ENCODE peak calls at places on chromosomes 13 and 19, in seven cellular contexts. One of them, this sample, is unnamed.

GRCh38 chr19:1189419-1189818 is 15.4 kb upstream of the SBNO2 start:
- DNase-seq in neural progenitor cell: peak; percentile 2
- DNase-seq in esophagus squamous epithelium: no peak
- DNase-seq in lower lobe of right lung: no peak
- DNase-seq in PC-3: peak; percentile 37
- DNase-seq in left ventricle myocardium inferior: no peak
- DNase-seq in CD8-positive, alpha-beta T cell: peak; percentile 31
- DNase-seq in this sample: no peak

GRCh38 chr13:114164681-114165429 is 14.2 kb upstream of the CFAP97D2 start:
- DNase-seq in esophagus squamous epithelium: no peak
- DNase-seq in neural progenitor cell: no peak
- DNase-seq in CD8-positive, alpha-beta T cell: no peak
- DNase-seq in left ventricle myocardium inferior: no peak
- DNase-seq in lower lobe of right lung: no peak
- DNase-seq in PC-3: no peak
- DNase-seq in this sample: peak; percentile 42

GRCh38 chr13:51303063-51303552 is 36.4 kb upstream of the SERPINE3 start:
- DNase-seq in PC-3: no peak
- DNase-seq in esophagus squamous epithelium: no peak
- DNase-seq in neural progenitor cell: peak; percentile 91
- DNase-seq in CD8-positive, alpha-beta T cell: no peak
- DNase-seq in left ventricle myocardium inferior: no peak
- DNase-seq in lower lobe of right lung: no peak
- DNase-seq in this sample: no peak

GRCh38 chr13:48563611-48564010 is 30.7 kb upstream of the RCBTB2 start:
- DNase-seq in CD8-positive, alpha-beta T cell: no peak
- DNase-seq in neural progenitor cell: no peak
- DNase-seq in lower lobe of right lung: no peak
- DNase-seq in PC-3: no peak
- DNase-seq in esophagus squamous epithelium: no peak
- DNase-seq in left ventricle myocardium inferior: no peak
- DNase-seq in this sample: no peak

GRCh38 chr19:48102870-48103751 is 7.5 kb downstream of the PLA2G4C start:
- DNase-seq in lower lobe of right lung: no peak
- DNase-seq in PC-3: peak; percentile 59
- DNase-seq in left ventricle myocardium inferior: no peak
- DNase-seq in CD8-positive, alpha-beta T cell: no peak
- DNase-seq in esophagus squamous epithelium: no peak
- DNase-seq in neural progenitor cell: peak; percentile 69
- DNase-seq in this sample: no peak

GRCh38 chr13:74226791-74227475 is 92.7 kb upstream of the KLF12 start:
- DNase-seq in esophagus squamous epithelium: no peak
- DNase-seq in CD8-positive, alpha-beta T cell: no peak
- DNase-seq in PC-3: no peak
- DNase-seq in neural progenitor cell: no peak
- DNase-seq in lower lobe of right lung: no peak
- DNase-seq in left ventricle myocardium inferior: no peak
- DNase-seq in this sample: no peak

GRCh38 chr19:35114656-35115537 is 726 bp upstream of the FXYD3 start:
- DNase-seq in CD8-positive, alpha-beta T cell: peak; percentile 57
- DNase-seq in neural progenitor cell: peak; percentile 85
- DNase-seq in left ventricle myocardium inferior: peak; percentile 72
- DNase-seq in esophagus squamous epithelium: no peak
- DNase-seq in lower lobe of right lung: peak; percentile 80
- DNase-seq in PC-3: peak; percentile 62
- DNase-seq in this sample: peak; percentile 84

GRCh38 chr13:79869326-79869725 is 388.4 kb downstream of the NDFIP2 start:
- DNase-seq in lower lobe of right lung: no peak
- DNase-seq in CD8-positive, alpha-beta T cell: no peak
- DNase-seq in neural progenitor cell: no peak
- DNase-seq in PC-3: peak; percentile 22
- DNase-seq in esophagus squamous epithelium: no peak
- DNase-seq in left ventricle myocardium inferior: no peak
- DNase-seq in this sample: no peak

GRCh38 chr19:17902701-17903100 is 30.1 kb upstream of the CCDC124 start:
- DNase-seq in neural progenitor cell: no peak
- DNase-seq in left ventricle myocardium inferior: no peak
- DNase-seq in PC-3: no peak
- DNase-seq in lower lobe of right lung: no peak
- DNase-seq in CD8-positive, alpha-beta T cell: no peak
- DNase-seq in esophagus squamous epithelium: no peak
- DNase-seq in this sample: no peak

GRCh38 chr19:40592170-40592569 is 9.0 kb upstream of the LTBP4 start:
- DNase-seq in left ventricle myocardium inferior: no peak
- DNase-seq in PC-3: peak; percentile 64
- DNase-seq in lower lobe of right lung: no peak
- DNase-seq in CD8-positive, alpha-beta T cell: no peak
- DNase-seq in neural progenitor cell: peak; percentile 44
- DNase-seq in esophagus squamous epithelium: no peak
- DNase-seq in this sample: no peak

GRCh38 chr19:35042954-35043604 is 1.6 kb downstream of the HPN start:
- DNase-seq in left ventricle myocardium inferior: no peak
- DNase-seq in CD8-positive, alpha-beta T cell: no peak
- DNase-seq in lower lobe of right lung: no peak
- DNase-seq in PC-3: no peak
- DNase-seq in esophagus squamous epithelium: no peak
- DNase-seq in neural progenitor cell: no peak
- DNase-seq in this sample: no peak

GRCh38 chr19:42412661-42413076 is 14.5 kb downstream of the LIPE start:
- DNase-seq in neural progenitor cell: no peak
- DNase-seq in CD8-positive, alpha-beta T cell: no peak
- DNase-seq in left ventricle myocardium inferior: no peak
- DNase-seq in PC-3: no peak
- DNase-seq in lower lobe of right lung: no peak
- DNase-seq in esophagus squamous epithelium: no peak
- DNase-seq in this sample: no peak

GRCh38 chr13:56907766-56908165 is 233.0 kb upstream of the PRR20A start:
- DNase-seq in PC-3: no peak
- DNase-seq in left ventricle myocardium inferior: no peak
- DNase-seq in esophagus squamous epithelium: no peak
- DNase-seq in lower lobe of right lung: no peak
- DNase-seq in CD8-positive, alpha-beta T cell: no peak
- DNase-seq in neural progenitor cell: no peak
- DNase-seq in this sample: no peak

GRCh38 chr19:14300281-14300680 is 81.0 kb upstream of the ADGRE5 start:
- DNase-seq in lower lobe of right lung: no peak
- DNase-seq in left ventricle myocardium inferior: no peak
- DNase-seq in CD8-positive, alpha-beta T cell: no peak
- DNase-seq in esophagus squamous epithelium: no peak
- DNase-seq in neural progenitor cell: no peak
- DNase-seq in PC-3: no peak
- DNase-seq in this sample: no peak

GRCh38 chr19:18202759-18203407 is 959 bp downstream of the RAB3A start:
- DNase-seq in neural progenitor cell: peak; percentile 48
- DNase-seq in esophagus squamous epithelium: no peak
- DNase-seq in PC-3: peak; percentile 18
- DNase-seq in lower lobe of right lung: no peak
- DNase-seq in CD8-positive, alpha-beta T cell: no peak
- DNase-seq in left ventricle myocardium inferior: no peak
- DNase-seq in this sample: peak; percentile 77

GRCh38 chr19:18995804-18996241 is 37.5 kb downstream of the SUGP2 start:
- DNase-seq in esophagus squamous epithelium: no peak
- DNase-seq in PC-3: peak; percentile 70
- DNase-seq in neural progenitor cell: peak; percentile 89
- DNase-seq in left ventricle myocardium inferior: peak; percentile 64
- DNase-seq in CD8-positive, alpha-beta T cell: no peak
- DNase-seq in lower lobe of right lung: peak; percentile 60
- DNase-seq in this sample: peak; percentile 70

GRCh38 chr13:86572115-86572514 is 772.9 kb upstream of the SLITRK6 start:
- DNase-seq in neural progenitor cell: no peak
- DNase-seq in esophagus squamous epithelium: no peak
- DNase-seq in PC-3: peak; percentile 79
- DNase-seq in left ventricle myocardium inferior: no peak
- DNase-seq in CD8-positive, alpha-beta T cell: no peak
- DNase-seq in lower lobe of right lung: no peak
- DNase-seq in this sample: no peak

GRCh38 chr19:30498707-30499106 is 126.5 kb downstream of the ZNF536 start:
- DNase-seq in left ventricle myocardium inferior: no peak
- DNase-seq in esophagus squamous epithelium: no peak
- DNase-seq in neural progenitor cell: peak; percentile 60
- DNase-seq in CD8-positive, alpha-beta T cell: no peak
- DNase-seq in lower lobe of right lung: no peak
- DNase-seq in PC-3: no peak
- DNase-seq in this sample: no peak

GRCh38 chr13:67229438-67230242 is 496 bp downstream of the PCDH9 start:
- DNase-seq in lower lobe of right lung: no peak
- DNase-seq in PC-3: peak; percentile 6
- DNase-seq in left ventricle myocardium inferior: no peak
- DNase-seq in neural progenitor cell: peak; percentile 38
- DNase-seq in CD8-positive, alpha-beta T cell: no peak
- DNase-seq in esophagus squamous epithelium: no peak
- DNase-seq in this sample: no peak

GRCh38 chr13:46025157-46025556 is 27.4 kb downstream of the ZC3H13 start:
- DNase-seq in PC-3: no peak
- DNase-seq in left ventricle myocardium inferior: no peak
- DNase-seq in lower lobe of right lung: no peak
- DNase-seq in CD8-positive, alpha-beta T cell: no peak
- DNase-seq in esophagus squamous epithelium: no peak
- DNase-seq in neural progenitor cell: no peak
- DNase-seq in this sample: no peak
- H3K4me1 ChIP-seq in PC-3: no peaks in the 10 kb centered on the region
- H3K4me1 ChIP-seq in left ventricle myocardium inferior: peaks cover 7% of the 10 kb centered on the region
- H3K4me1 ChIP-seq in lower lobe of right lung: no peaks in the 10 kb centered on the region
- H3K4me1 ChIP-seq in CD8-positive, alpha-beta T cell: no peaks in the 10 kb centered on the region
- H3K4me1 ChIP-seq in esophagus squamous epithelium: no peaks in the 10 kb centered on the region
- H3K4me1 ChIP-seq in neural progenitor cell: peaks cover 7% of the 10 kb centered on the region
- H3K4me1 ChIP-seq in this sample: no peaks in the 10 kb centered on the region

GRCh38 chr13:110246530-110246929 is 60.4 kb downstream of the COL4A1 start:
- DNase-seq in neural progenitor cell: no peak
- DNase-seq in CD8-positive, alpha-beta T cell: no peak
- DNase-seq in lower lobe of right lung: no peak
- DNase-seq in esophagus squamous epithelium: no peak
- DNase-seq in left ventricle myocardium inferior: no peak
- DNase-seq in PC-3: no peak
- DNase-seq in this sample: no peak

GRCh38 chr13:110242615-110243014 is 64.3 kb downstream of the COL4A1 start:
- DNase-seq in lower lobe of right lung: no peak
- DNase-seq in CD8-positive, alpha-beta T cell: no peak
- DNase-seq in left ventricle myocardium inferior: no peak
- DNase-seq in esophagus squamous epithelium: no peak
- DNase-seq in PC-3: no peak
- DNase-seq in neural progenitor cell: no peak
- DNase-seq in this sample: no peak

GRCh38 chr13:110245421-110245899 is 61.5 kb downstream of the COL4A1 start:
- DNase-seq in PC-3: no peak
- DNase-seq in esophagus squamous epithelium: no peak
- DNase-seq in left ventricle myocardium inferior: no peak
- DNase-seq in lower lobe of right lung: no peak
- DNase-seq in CD8-positive, alpha-beta T cell: no peak
- DNase-seq in neural progenitor cell: no peak
- DNase-seq in this sample: no peak

GRCh38 chr13:110244926-110245325 is 62.0 kb downstream of the COL4A1 start:
- DNase-seq in neural progenitor cell: no peak
- DNase-seq in left ventricle myocardium inferior: no peak
- DNase-seq in PC-3: no peak
- DNase-seq in esophagus squamous epithelium: no peak
- DNase-seq in lower lobe of right lung: no peak
- DNase-seq in CD8-positive, alpha-beta T cell: no peak
- DNase-seq in this sample: no peak

GRCh38 chr13:110244096-110244830 is 62.7 kb downstream of the COL4A1 start:
- DNase-seq in esophagus squamous epithelium: no peak
- DNase-seq in left ventricle myocardium inferior: no peak
- DNase-seq in PC-3: no peak
- DNase-seq in lower lobe of right lung: no peak
- DNase-seq in CD8-positive, alpha-beta T cell: no peak
- DNase-seq in neural progenitor cell: no peak
- DNase-seq in this sample: no peak
- H3K27ac ChIP-seq in esophagus squamous epithelium: peak overlapping the region; percentile 50
- H3K27ac ChIP-seq in left ventricle myocardium inferior: peak overlapping the region; percentile 92
- H3K27ac ChIP-seq in PC-3: no peak overlapping the region
- H3K27ac ChIP-seq in lower lobe of right lung: no peak overlapping the region
- H3K27ac ChIP-seq in CD8-positive, alpha-beta T cell: no peak overlapping the region
- H3K27ac ChIP-seq in neural progenitor cell: no peak overlapping the region
- H3K27ac ChIP-seq in this sample: no peak overlapping the region

DNA sequence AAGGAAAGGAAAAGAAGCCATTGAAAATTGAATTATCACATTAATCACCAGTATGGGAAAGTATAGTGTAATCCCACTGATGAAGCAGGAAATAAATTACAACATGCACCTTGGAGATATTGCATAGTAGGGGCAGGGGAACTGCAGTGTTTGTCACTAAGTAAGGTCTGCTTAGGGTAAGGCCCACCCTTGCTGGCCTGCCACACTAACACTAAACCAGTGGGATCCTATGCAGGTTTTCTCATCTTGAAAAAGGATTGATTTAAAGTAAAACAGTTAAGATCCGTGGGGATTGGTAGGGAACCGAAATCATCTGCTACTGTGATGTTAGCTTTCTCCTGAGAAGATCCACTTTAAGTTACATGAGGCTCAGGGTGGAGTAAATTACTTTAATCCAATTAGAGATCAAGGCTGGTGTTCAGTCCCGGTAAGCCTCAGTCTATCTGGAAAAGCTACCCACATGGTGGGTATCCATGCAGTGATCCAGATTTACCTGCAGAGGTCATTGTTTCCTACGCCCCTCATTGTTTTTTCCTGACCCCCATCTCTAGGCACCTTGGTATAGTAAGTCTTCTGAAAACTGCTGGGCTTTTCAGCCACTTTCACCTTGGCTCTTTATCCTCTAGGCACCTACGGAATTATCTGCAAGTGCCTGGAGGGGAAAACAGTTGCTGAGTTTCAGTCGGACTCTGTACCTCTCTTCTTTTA is 1014.9 kb upstream of the ATXN8OS start:
- DNase-seq in CD8-positive, alpha-beta T cell: no peak
- DNase-seq in left ventricle myocardium inferior: no peak
- DNase-seq in lower lobe of right lung: no peak
- DNase-seq in PC-3: no peak
- DNase-seq in esophagus squamous epithelium: no peak
- DNase-seq in neural progenitor cell: peak; percentile 12
- DNase-seq in this sample: no peak
- TF ChIP-seq CTCF in CD8-positive, alpha-beta T cell: no peak
- TF ChIP-seq CTCF in left ventricle myocardium inferior: no peak
- TF ChIP-seq CTCF in lower lobe of right lung: no peak
- TF ChIP-seq CTCF in PC-3: no peak
- TF ChIP-seq CTCF in esophagus squamous epithelium: no peak
- TF ChIP-seq CTCF in neural progenitor cell: peak; percentile 36
- TF ChIP-seq CTCF in this sample: no peak

GRCh38 chr19:28642787-28643186 is 570.2 kb downstream of the UQCRFS1 start:
- DNase-seq in CD8-positive, alpha-beta T cell: no peak
- DNase-seq in lower lobe of right lung: no peak
- DNase-seq in neural progenitor cell: no peak
- DNase-seq in left ventricle myocardium inferior: no peak
- DNase-seq in esophagus squamous epithelium: no peak
- DNase-seq in PC-3: no peak
- DNase-seq in this sample: no peak

GRCh38 chr19:28646629-28647028 is 566.3 kb downstream of the UQCRFS1 start:
- DNase-seq in lower lobe of right lung: no peak
- DNase-seq in esophagus squamous epithelium: no peak
- DNase-seq in PC-3: no peak
- DNase-seq in left ventricle myocardium inferior: no peak
- DNase-seq in CD8-positive, alpha-beta T cell: no peak
- DNase-seq in neural progenitor cell: no peak
- DNase-seq in this sample: no peak

GRCh38 chr19:28641395-28641794 is 571.6 kb downstream of the UQCRFS1 start:
- DNase-seq in lower lobe of right lung: no peak
- DNase-seq in PC-3: no peak
- DNase-seq in CD8-positive, alpha-beta T cell: no peak
- DNase-seq in esophagus squamous epithelium: no peak
- DNase-seq in left ventricle myocardium inferior: no peak
- DNase-seq in neural progenitor cell: no peak
- DNase-seq in this sample: no peak

GRCh38 chr19:28643284-28643683 is 569.7 kb downstream of the UQCRFS1 start:
- DNase-seq in lower lobe of right lung: no peak
- DNase-seq in CD8-positive, alpha-beta T cell: no peak
- DNase-seq in neural progenitor cell: no peak
- DNase-seq in esophagus squamous epithelium: no peak
- DNase-seq in PC-3: no peak
- DNase-seq in left ventricle myocardium inferior: no peak
- DNase-seq in this sample: no peak

GRCh38 chr19:28644261-28644660 is 568.7 kb downstream of the UQCRFS1 start:
- DNase-seq in left ventricle myocardium inferior: no peak
- DNase-seq in neural progenitor cell: no peak
- DNase-seq in PC-3: no peak
- DNase-seq in lower lobe of right lung: no peak
- DNase-seq in CD8-positive, alpha-beta T cell: no peak
- DNase-seq in esophagus squamous epithelium: no peak
- DNase-seq in this sample: no peak
- H3K4me1 ChIP-seq in left ventricle myocardium inferior: no peaks in the 10 kb centered on the region
- H3K4me1 ChIP-seq in neural progenitor cell: no peaks in the 10 kb centered on the region
- H3K4me1 ChIP-seq in PC-3: no peaks in the 10 kb centered on the region
- H3K4me1 ChIP-seq in lower lobe of right lung: no peaks in the 10 kb centered on the region
- H3K4me1 ChIP-seq in CD8-positive, alpha-beta T cell: no peaks in the 10 kb centered on the region
- H3K4me1 ChIP-seq in esophagus squamous epithelium: no peaks in the 10 kb centered on the region
- H3K4me1 ChIP-seq in this sample: no peaks in the 10 kb centered on the region